ENCODE peak calls at places on chromosomes 5 and 9, in four cellular contexts. N is activated CD4-positive, alpha-beta memory T cell treated with anti-CD3 and anti-CD28 coated beads, Interleukin-2, amount 10 ng/mL, durations not matched to agents 7 days and 5 days; Y is sciatic nerve; K is NCI-H1092. D is an unnamed sample.

GRCh38 chr9:122767821-122768220 is 20.9 kb upstream of the OR5C1 start:
- DNase-seq in N (no peak), Y (no peak), K (no peak), D (no peak)

GRCh38 chr5:14059810-14060209 is 83.3 kb upstream of the TRIO start:
- DNase-seq in N (no peak), Y (no peak), K (no peak), D (no peak)

GRCh38 chr9:27414215-27414731 is 109.8 kb upstream of the IFNK start:
- DNase-seq in N (no peak), Y (peak), K (no peak), D (no peak)

GRCh38 chr5:16889972-16890519 is 46.0 kb downstream of the MYO10 start:
- DNase-seq in N (no peak), Y (no peak), K (no peak), D (no peak)

GRCh38 chr9:107839371-107839770 is 349.8 kb upstream of the KLF4 start:
- DNase-seq in N (no peak), Y (no peak), K (no peak), D (no peak)

GRCh38 chr9:100690438-100690837 is 112.6 kb downstream of the CAVIN4 start:
- DNase-seq in N (no peak), Y (no peak), K (no peak), D (no peak)

GRCh38 chr9:136587145-136587943 is 41.5 kb upstream of the NOTCH1 start:
- DNase-seq in N (no peak), Y (peak), K (no peak), D (peak)

GRCh38 chr5:132608107-132608506 is 49.9 kb upstream of the IL13 start:
- DNase-seq in N (no peak), Y (no peak), K (no peak), D (no peak)

GRCh38 chr9:136426787-136427186 is 12.9 kb downstream of the INPP5E start:
- DNase-seq in N (no peak), Y (no peak), K (no peak), D (no peak)

GRCh38 chr5:81800797-81801196 is 49.9 kb upstream of the SSBP2 start:
- DNase-seq in N (no peak), Y (no peak), K (no peak), D (no peak)

GRCh38 chr5:171907731-171908343 is 98.6 kb downstream of the FBXW11 start:
- DNase-seq in N (peak), Y (no peak), K (peak), D (peak)

GRCh38 chr5:45799388-45799787 is 103.2 kb upstream of the HCN1 start:
- DNase-seq in N (no peak), Y (no peak), K (no peak), D (no peak)

GRCh38 chr5:174176511-174176910 is 131.0 kb downstream of the NSG2 start:
- DNase-seq in N (no peak), Y (no peak), K (no peak), D (no peak)

GRCh38 chr9:28053378-28053777 is 480.1 kb upstream of the C9orf72 start:
- DNase-seq in N (no peak), Y (no peak), K (no peak), D (no peak)

GRCh38 chr5:75964008-75964407 is 119.2 kb upstream of the SV2C start:
- DNase-seq in N (no peak), Y (no peak), K (no peak), D (no peak)

GRCh38 chr9:111475195-111475594 is 9.0 kb downstream of the ECPAS start:
- DNase-seq in N (no peak), Y (no peak), K (no peak), D (no peak)

GRCh38 chr5:167332291-167332690 is 959.2 kb upstream of the WWC1 start:
- DNase-seq in N (no peak), Y (no peak), K (no peak), D (no peak)

GRCh38 chr9:33414263-33414662 is 11.9 kb upstream of the AQP7 start:
- DNase-seq in N (no peak), Y (no peak), K (no peak), D (no peak)

GRCh38 chr5:147490989-147491388 is 18.9 kb downstream of the DPYSL3 start:
- DNase-seq in N (no peak), Y (no peak), K (no peak), D (no peak)

GRCh38 chr5:134273642-134274361 is 47.9 kb upstream of the PPP2CA start:
- DNase-seq in N (no peak), Y (no peak), K (no peak), D (no peak)

GRCh38 chr5:36060516-36060885 is 6.2 kb downstream of the UGT3A2 start:
- DNase-seq in N (no peak), Y (no peak), K (no peak), D (no peak)

GRCh38 chr9:137589441-137590122 is 730 bp downstream of the ZMYND19 start:
- DNase-seq in N (no peak), Y (no peak), K (no peak), D (no peak)

GRCh38 chr9:15982182-15982581 is 429.3 kb downstream of the CCDC171 start:
- DNase-seq in N (no peak), Y (no peak), K (no peak), D (no peak)

GRCh38 chr5:23223846-23224245 is 283.6 kb upstream of the PRDM9 start:
- DNase-seq in N (no peak), Y (no peak), K (no peak), D (no peak)

GRCh38 chr5:157143127-157143959 is 678 bp upstream of the MED7 start:
- DNase-seq in N (peak), Y (peak), K (peak), D (no peak)

GRCh38 chr9:117545846-117546245 is 131.0 kb upstream of the ASTN2 start:
- DNase-seq in N (no peak), Y (no peak), K (no peak), D (no peak)

GRCh38 chr5:171593401-171593800 is 174.0 kb downstream of the FGF18 start:
- DNase-seq in N (no peak), Y (no peak), K (no peak), D (no peak)

D was measured in DMS153.